ENCODE peak calls at places on chromosomes 4 and X, in seven cellular contexts. E, G, U, C, D, I and T are unnamed samples.
A peak's percentile ranks its signal among the peaks of the same experiment; 100 is the strongest.

GRCh38 chr4:108443585-108443984 is 176.8 kb upstream of the RPL34 start:
- DNase-seq in E (no peak), G (no peak), U (no peak), C (no peak), D (no peak), I (no peak), T (no peak)

GRCh38 chr4:136505020-136505419 is 1027.3 kb downstream of the PCDH18 start:
- DNase-seq in E (no peak), G (peak; percentile 15), U (peak; percentile 8), C (no peak), D (no peak), I (no peak), T (no peak)

GRCh38 chrX:111352424-111352823 is 59.6 kb downstream of the DCX start:
- DNase-seq in E (no peak), G (peak; percentile 4), U (peak; percentile 57), C (no peak), D (no peak), I (no peak), T (no peak)

GRCh38 chrX:66638591-66639500 is at the start of gene EDA2R:
- DNase-seq in E (peak; percentile 51), G (peak; percentile 83), U (peak; percentile 83), C (peak; percentile 64), D (no peak), I (peak; percentile 57), T (no peak)

GRCh38 chr4:49516796-49517195 is 530.7 kb downstream of the CWH43 start:
- DNase-seq in E (no peak), G (no peak), U (no peak), C (no peak), D (no peak), I (no peak), T (no peak)

GRCh38 chr4:17494258-17494657 is 17.6 kb downstream of the QDPR start:
- DNase-seq in E (no peak), G (peak; percentile 84), U (peak; percentile 74), C (no peak), D (no peak), I (peak; percentile 69), T (no peak)

GRCh38 chr4:140858897-140859296 is 102.7 kb upstream of the TBC1D9 start:
- DNase-seq in E (no peak), G (peak; percentile 4), U (no peak), C (no peak), D (no peak), I (no peak), T (no peak)

GRCh38 chrX:129108936-129109335 is 414.4 kb downstream of the SMARCA1 start:
- DNase-seq in E (no peak), G (no peak), U (no peak), C (no peak), D (no peak), I (no peak), T (no peak)

GRCh38 chrX:103477496-103477895 is 41.8 kb downstream of the RAB40A start:
- DNase-seq in E (no peak), G (no peak), U (no peak), C (no peak), D (no peak), I (no peak), T (no peak)

GRCh38 chr4:1047106-1047975 is 35.9 kb downstream of the FGFRL1 start:
- DNase-seq in E (peak; percentile 68), G (no peak), U (no peak), C (peak; percentile 51), D (no peak), I (no peak), T (no peak)

GRCh38 chr4:82900016-82900334 is 560 bp upstream of the THAP9 start:
- DNase-seq in E (no peak), G (no peak), U (no peak), C (no peak), D (peak; percentile 18), I (peak; percentile 8), T (no peak)

GRCh38 chrX:48491809-48492208 is 15.8 kb downstream of the FTSJ1 start:
- DNase-seq in E (no peak), G (no peak), U (no peak), C (no peak), D (no peak), I (no peak), T (no peak)

GRCh38 chr4:78480286-78480685 is 71.3 kb upstream of the ANXA3 start:
- DNase-seq in E (no peak), G (no peak), U (no peak), C (no peak), D (no peak), I (peak; percentile 18), T (no peak)

GRCh38 chrX:29797156-29797555 is 418.2 kb upstream of the MAGEB2 start:
- DNase-seq in E (no peak), G (no peak), U (no peak), C (no peak), D (no peak), I (no peak), T (no peak)

GRCh38 chrX:100648601-100649417 is 4.8 kb downstream of the SRPX2 start:
- DNase-seq in E (no peak), G (peak; percentile 65), U (no peak), C (no peak), D (no peak), I (peak; percentile 33), T (no peak)

GRCh38 chrX:87941841-87942240 is 424.2 kb downstream of the KLHL4 start:
- DNase-seq in E (no peak), G (no peak), U (no peak), C (no peak), D (no peak), I (no peak), T (no peak)

GRCh38 chr4:2755821-2756690 is at the start of gene TNIP2:
- DNase-seq in E (peak; percentile 92), G (peak; percentile 85), U (peak; percentile 47), C (peak; percentile 89), D (peak; percentile 96), I (peak; percentile 99), T (peak; percentile 64)

GRCh38 chrX:10015711-10016515 is 48.8 kb downstream of the CLDN34 start:
- DNase-seq in E (peak; percentile 69), G (peak; percentile 54), U (peak; percentile 16), C (peak; percentile 60), D (peak; percentile 24), I (no peak), T (peak; percentile 6)

GRCh38 chr4:1113311-1114009 is at the start of gene RNF212:
- DNase-seq in E (peak; percentile 77), G (no peak), U (no peak), C (no peak), D (no peak), I (peak; percentile 81), T (no peak)

GRCh38 chrX:131812847-131813825 is 210.0 kb upstream of the STK26 start:
- DNase-seq in E (no peak), G (peak; percentile 23), U (no peak), C (no peak), D (peak; percentile 18), I (peak; percentile 36), T (peak; percentile 80)

GRCh38 chr4:44145868-44146267 is 302.7 kb downstream of the KCTD8 start:
- DNase-seq in E (no peak), G (no peak), U (no peak), C (no peak), D (no peak), I (no peak), T (no peak)

GRCh38 chr4:30717208-30718020 is 2.8 kb upstream of the PCDH7 start:
- DNase-seq in E (peak; percentile 64), G (peak; percentile 75), U (peak; percentile 25), C (peak; percentile 84), D (no peak), I (peak; percentile 53), T (no peak)

GRCh38 chr4:186809070-186809469 is 85.4 kb upstream of the FAT1 start:
- DNase-seq in E (no peak), G (no peak), U (no peak), C (no peak), D (no peak), I (no peak), T (no peak)

GRCh38 chrX:11758400-11759171 is 549 bp downstream of the MSL3 start:
- DNase-seq in E (peak; percentile 93), G (peak; percentile 70), U (peak; percentile 58), C (peak; percentile 87), D (peak; percentile 79), I (peak; percentile 86), T (peak; percentile 90)

GRCh38 chr4:169311643-169312365 is 41.0 kb upstream of the SH3RF1 start:
- DNase-seq in E (no peak), G (peak; percentile 64), U (no peak), C (peak; percentile 59), D (peak; percentile 76), I (peak; percentile 71), T (no peak)

GRCh38 chr4:90419124-90419711 is 292.0 kb downstream of the CCSER1 start:
- DNase-seq in E (no peak), G (peak; percentile 0), U (peak; percentile 47), C (no peak), D (peak; percentile 4), I (peak; percentile 6), T (no peak)

GRCh38 chr4:7016086-7016485 is 27.1 kb upstream of the TADA2B start:
- DNase-seq in E (peak; percentile 40), G (no peak), U (no peak), C (no peak), D (no peak), I (no peak), T (no peak)

GRCh38 chrX:17655232-17656034 is 81.9 kb upstream of the SCML1 start:
- DNase-seq in E (no peak), G (no peak), U (no peak), C (peak; percentile 56), D (no peak), I (peak; percentile 17), T (no peak)

GRCh38 chr4:89836897-89837384 is at the start of gene SNCA:
- DNase-seq in E (peak; percentile 78), G (peak; percentile 19), U (no peak), C (peak; percentile 90), D (peak; percentile 6), I (peak; percentile 59), T (no peak)

GRCh38 chr4:177315767-177316490 is 6.3 kb downstream of the NEIL3 start:
- DNase-seq in E (no peak), G (no peak), U (no peak), C (no peak), D (no peak), I (no peak), T (no peak)